ENCODE peak calls at places on chromosomes 11 and 22, in ten cellular contexts. G is fibroblast of pulmonary artery; B is CD4-positive, CD25-positive, alpha-beta regulatory T cell; R is cardiac fibroblast; M is hippocampal formation; U is AG09319; H is epithelial cell of esophagus; K is mammary epithelial cell; Z is right cardiac atrium; X is RPMI7951. N is an unnamed sample.

GRCh38 chr11:93236741-93237675 is 39.2 kb upstream of the SLC36A4 start:
- DNase-seq in K (peak; percentile 8), X (peak; percentile 36), R (peak; percentile 56), U (no peak), M (peak; percentile 4), G (peak; percentile 57), B (no peak), Z (no peak), H (peak; percentile 48), N (no peak)

GRCh38 chr22:46373166-46373565 is 37.7 kb downstream of the TRMU start:
- DNase-seq in R (no peak), G (no peak), Z (peak; percentile 45), U (no peak), K (no peak), M (no peak), H (no peak), X (no peak), B (no peak), N (no peak)

GRCh38 chr11:19953909-19954308 is 206.4 kb downstream of the DBX1 start:
- DNase-seq in K (peak; percentile 80), M (peak; percentile 77), B (no peak), R (peak; percentile 79), H (peak; percentile 73), U (no peak), X (peak; percentile 84), Z (no peak), G (peak; percentile 79), N (peak; percentile 62)

GRCh38 chr11:124311677-124312076 is 2.1 kb downstream of the OR8D1 start:
- DNase-seq in M (no peak), H (no peak), X (no peak), U (no peak), R (no peak), B (no peak), G (no peak), Z (no peak), K (no peak), N (no peak)

GRCh38 chr11:105189586-105189985 is 50.0 kb upstream of the CARD18 start:
- DNase-seq in B (no peak), K (peak; percentile 8), G (peak; percentile 64), Z (no peak), R (peak; percentile 61), X (no peak), M (no peak), U (no peak), H (peak; percentile 86), N (no peak)

GRCh38 chr11:101478587-101479375 is 105.0 kb downstream of the TRPC6 start:
- DNase-seq in X (no peak), K (peak; percentile 73), B (no peak), Z (no peak), H (peak; percentile 70), R (no peak), G (no peak), M (no peak), U (no peak), N (no peak)

GRCh38 chr11:66299189-66299588 is 7.5 kb downstream of the TMEM151A start:
- DNase-seq in R (no peak), G (no peak), K (no peak), M (no peak), Z (peak; percentile 48), U (no peak), H (no peak), B (no peak), X (no peak), N (no peak)

GRCh38 chr11:18168372-18168771 is 4.3 kb upstream of the MRGPRX4 start:
- DNase-seq in U (no peak), K (peak; percentile 52), G (no peak), Z (no peak), X (no peak), B (no peak), H (peak; percentile 36), R (no peak), M (no peak), N (no peak)

GRCh38 chr11:16606784-16607674 is 131.4 kb upstream of the C11orf58 start:
- DNase-seq in X (no peak), H (peak; percentile 43), K (peak; percentile 56), R (peak; percentile 24), U (no peak), M (peak; percentile 7), B (no peak), Z (peak; percentile 88), G (no peak), N (no peak)

GRCh38 chr22:28942333-28942732 is 59.0 kb downstream of the ZNRF3 start:
- DNase-seq in M (no peak), Z (no peak), H (no peak), U (no peak), G (no peak), K (no peak), X (no peak), B (no peak), R (no peak), N (no peak)

GRCh38 chr11:75100314-75100713 is 3.6 kb upstream of the OR2AT4 start:
- DNase-seq in B (no peak), U (no peak), H (peak; percentile 72), K (peak; percentile 74), Z (no peak), M (no peak), G (peak; percentile 21), X (peak; percentile 85), R (no peak), N (peak; percentile 10)

GRCh38 chr11:35065566-35065965 is 73.4 kb upstream of the CD44 start:
- DNase-seq in G (no peak), R (no peak), K (no peak), U (no peak), Z (no peak), B (no peak), X (no peak), H (no peak), M (no peak), N (no peak)

GRCh38 chr11:122578168-122578825 is 77.2 kb upstream of the UBASH3B start:
- DNase-seq in K (no peak), M (no peak), G (no peak), H (no peak), Z (no peak), X (peak; percentile 17), U (no peak), R (no peak), B (no peak), N (no peak)

GRCh38 chr11:15688351-15688792 is 573.6 kb downstream of the INSC start:
- DNase-seq in K (peak; percentile 55), Z (peak; percentile 90), M (no peak), G (peak; percentile 84), U (no peak), R (peak; percentile 92), B (no peak), X (peak; percentile 54), H (no peak), N (no peak)

GRCh38 chr11:60857378-60858232 is 1.9 kb upstream of the PTGDR2 start:
- DNase-seq in X (peak; percentile 41), H (peak; percentile 54), U (no peak), R (no peak), B (no peak), Z (no peak), M (no peak), K (no peak), G (no peak), N (no peak)

GRCh38 chr22:43273902-43274484 is 69.2 kb downstream of the SCUBE1 start:
- DNase-seq in U (no peak), X (peak; percentile 64), B (peak; percentile 31), R (peak; percentile 67), Z (no peak), H (peak; percentile 69), G (peak; percentile 71), K (peak; percentile 41), M (peak; percentile 0), N (no peak)

GRCh38 chr11:45323598-45324249 is 37.6 kb upstream of the SYT13 start:
- DNase-seq in B (no peak), M (no peak), H (no peak), G (no peak), X (no peak), R (no peak), K (no peak), Z (no peak), U (no peak), N (no peak)

GRCh38 chr22:22073769-22074561 is 91.4 kb upstream of the TOP3B start:
- DNase-seq in Z (no peak), R (no peak), H (no peak), K (no peak), U (no peak), M (no peak), G (no peak), X (no peak), B (no peak), N (no peak)

GRCh38 chr11:124977006-124977405 is 23.0 kb downstream of the CCDC15 start:
- DNase-seq in H (no peak), X (no peak), Z (no peak), M (no peak), R (peak; percentile 1), B (no peak), U (no peak), K (no peak), G (peak; percentile 13), N (no peak)

GRCh38 chr11:64419818-64420485 is 61.0 kb downstream of the RPS6KA4 start:
- DNase-seq in M (no peak), U (no peak), G (peak; percentile 74), K (no peak), R (peak; percentile 77), Z (no peak), H (peak; percentile 19), X (peak; percentile 43), B (no peak), N (no peak)

GRCh38 chr22:24054356-24054755 is 43.3 kb downstream of the CABIN1 start:
- DNase-seq in Z (no peak), H (no peak), U (no peak), R (no peak), K (no peak), B (no peak), M (no peak), X (no peak), G (no peak), N (no peak)

GRCh38 chr11:60953781-60954180 is 1.8 kb upstream of the SLC15A3 start:
- DNase-seq in K (no peak), M (no peak), B (no peak), G (peak; percentile 46), Z (no peak), H (no peak), X (no peak), U (no peak), R (no peak), N (no peak)

GRCh38 chr22:47597041-47597440 is 834.6 kb downstream of the TBC1D22A start:
- DNase-seq in G (no peak), M (no peak), Z (no peak), K (no peak), H (no peak), B (no peak), U (no peak), X (no peak), R (no peak), N (no peak)

GRCh38 chr11:132056689-132057088 is 686.3 kb downstream of the NTM start:
- DNase-seq in Z (peak; percentile 54), H (no peak), U (no peak), X (peak; percentile 96), G (peak; percentile 72), K (no peak), R (peak; percentile 81), M (no peak), B (no peak), N (peak; percentile 45)

GRCh38 chr11:101866619-101867491 is 48.0 kb upstream of the CEP126 start:
- DNase-seq in K (peak; percentile 60), Z (no peak), X (no peak), G (no peak), B (no peak), R (no peak), U (no peak), M (no peak), H (peak; percentile 81), N (no peak)

GRCh38 chr22:44666207-44666585 is 35.8 kb upstream of the PRR5 start:
- DNase-seq in H (no peak), M (no peak), B (no peak), R (no peak), U (peak; percentile 49), G (no peak), X (no peak), Z (no peak), K (no peak), N (no peak)

GRCh38 chr11:112096194-112096593 is 9.5 kb downstream of the SDHD start:
- DNase-seq in H (no peak), B (no peak), U (no peak), G (no peak), X (no peak), R (no peak), M (no peak), K (no peak), Z (no peak), N (no peak)

GRCh38 chr11:12026331-12027211 is 18.1 kb upstream of the DKK3 start:
- DNase-seq in U (no peak), M (no peak), R (no peak), Z (no peak), H (no peak), B (no peak), G (no peak), K (no peak), X (no peak), N (no peak)

N was measured in AG04450.